ENCODE peak calls at places on chromosomes 11 and 22, in four cellular contexts. One of them, this sample, is unnamed.

GRCh38 chr22:49787861-49788260 is 39.8 kb downstream of the BRD1 start:
- DNase-seq in K562: no peak
- DNase-seq in GM12878: no peak
- DNase-seq in HepG2: no peak
- DNase-seq in this sample: no peak

GRCh38 chr22:46377566-46378498 is 42.3 kb downstream of the TRMU start:
- DNase-seq in K562: peak; percentile 40
- DNase-seq in GM12878: no peak
- DNase-seq in HepG2: peak; percentile 96
- DNase-seq in this sample: peak; percentile 92

GRCh38 chr22:26169312-26170111 is at the start of gene SEZ6L:
- DNase-seq in K562: no peak
- DNase-seq in GM12878: no peak
- DNase-seq in HepG2: no peak
- DNase-seq in this sample: no peak

GRCh38 chr11:30478923-30479322 is 107.2 kb downstream of the MPPED2 start:
- DNase-seq in K562: no peak
- DNase-seq in GM12878: no peak
- DNase-seq in HepG2: no peak
- DNase-seq in this sample: no peak

GRCh38 chr22:48754611-48755331 is 1072.9 kb downstream of the BRD1 start:
- DNase-seq in K562: no peak
- DNase-seq in GM12878: no peak
- DNase-seq in HepG2: no peak
- DNase-seq in this sample: no peak

GRCh38 chr11:114386545-114386944 is 13.8 kb downstream of the C11orf71 start:
- DNase-seq in K562: no peak
- DNase-seq in GM12878: no peak
- DNase-seq in HepG2: no peak
- DNase-seq in this sample: no peak

GRCh38 chr11:20530942-20531703 is 68.3 kb upstream of the SLC6A5 start:
- DNase-seq in K562: no peak
- DNase-seq in GM12878: peak; percentile 24
- DNase-seq in HepG2: no peak
- DNase-seq in this sample: no peak

GRCh38 chr11:47980093-47980906 is at the start of gene PTPRJ:
- DNase-seq in K562: peak; percentile 84
- DNase-seq in GM12878: no peak
- DNase-seq in HepG2: no peak
- DNase-seq in this sample: peak; percentile 73

GRCh38 chr22:45441158-45441557 is 27.7 kb downstream of the RIBC2 start:
- DNase-seq in K562: peak; percentile 12
- DNase-seq in GM12878: no peak
- DNase-seq in HepG2: peak; percentile 71
- DNase-seq in this sample: peak; percentile 57

DNA sequence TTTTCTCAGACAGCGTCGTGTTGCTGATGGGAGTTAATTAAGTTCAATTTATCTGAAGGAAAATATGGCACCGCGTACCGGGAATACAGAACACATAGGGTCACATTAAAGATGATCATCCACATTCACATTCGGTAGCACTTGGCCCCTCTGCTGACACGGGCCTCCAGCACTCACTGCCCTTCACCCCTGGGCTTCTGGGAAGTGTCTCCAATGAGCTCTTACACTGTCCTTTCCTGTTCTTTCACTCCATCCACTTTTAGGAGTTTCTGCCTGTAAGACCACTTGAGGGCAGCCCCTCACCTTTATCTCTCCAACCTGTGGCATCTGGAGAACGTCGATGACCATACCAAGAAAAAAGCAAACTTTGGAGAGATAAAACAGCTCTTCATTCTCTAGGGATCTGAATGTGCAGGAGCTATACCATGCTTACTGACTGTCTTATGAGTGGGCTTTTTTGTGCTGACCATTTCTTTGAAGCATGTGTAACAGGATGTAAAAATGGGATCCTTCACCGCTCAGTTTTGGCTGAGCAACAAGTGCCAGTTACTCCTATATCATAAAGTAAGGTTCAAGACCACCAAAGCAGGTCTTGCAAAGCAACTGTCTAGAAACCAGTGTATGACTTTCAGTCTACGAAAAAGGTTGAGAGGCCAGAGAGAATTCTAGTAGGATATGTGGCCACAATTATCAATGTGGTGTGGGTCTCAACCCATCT is 1.1 kb upstream of the SERGEF start:
- DNase-seq in K562: no peak
- DNase-seq in GM12878: no peak
- DNase-seq in HepG2: no peak
- DNase-seq in this sample: no peak
- TF ChIP-seq POLR2AphosphoS2 in K562: no peak
- TF ChIP-seq POLR2AphosphoS2 in GM12878: no peak
- TF ChIP-seq POLR2AphosphoS2 in HepG2: no peak
- TF ChIP-seq POLR2AphosphoS2 in this sample: no peak

GRCh38 chr11:94020777-94021615 is at the start of gene HEPHL1:
- DNase-seq in K562: no peak
- DNase-seq in GM12878: no peak
- DNase-seq in HepG2: no peak
- DNase-seq in this sample: no peak
- TF ChIP-seq POLR2AphosphoS2 in K562: no peak
- TF ChIP-seq POLR2AphosphoS2 in GM12878: no peak
- TF ChIP-seq POLR2AphosphoS2 in HepG2: no peak
- TF ChIP-seq POLR2AphosphoS2 in this sample: no peak

DNA sequence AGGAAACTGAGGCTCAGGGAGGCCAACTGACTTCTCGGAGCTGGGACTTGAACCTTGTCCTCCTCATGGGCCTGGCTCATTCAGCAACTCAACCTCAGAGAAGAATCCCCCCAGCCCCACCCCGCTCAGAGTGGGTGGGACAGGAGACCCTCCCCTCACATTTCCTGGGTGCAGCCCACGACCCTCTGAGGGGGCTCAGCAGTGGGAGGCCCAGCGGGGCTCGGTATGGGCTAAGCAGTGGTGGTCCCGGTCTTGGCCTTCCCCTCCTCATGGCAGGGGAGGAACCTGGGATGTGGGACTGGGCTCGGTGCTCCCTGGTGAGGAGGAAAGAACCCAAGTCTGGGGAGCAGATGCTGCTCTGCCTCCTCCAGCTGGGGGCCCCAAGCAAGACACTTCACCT is 14.2 kb upstream of the CABP7 start:
- DNase-seq in K562: no peak
- DNase-seq in GM12878: no peak
- DNase-seq in HepG2: no peak
- DNase-seq in this sample: no peak
- TF ChIP-seq POLR2AphosphoS2 in K562: no peak
- TF ChIP-seq POLR2AphosphoS2 in GM12878: no peak
- TF ChIP-seq POLR2AphosphoS2 in HepG2: no peak
- TF ChIP-seq POLR2AphosphoS2 in this sample: no peak

GRCh38 chr11:73275381-73275750 is 3.2 kb downstream of the P2RY6 start:
- DNase-seq in K562: no peak
- DNase-seq in GM12878: no peak
- DNase-seq in HepG2: no peak
- DNase-seq in this sample: no peak
- TF ChIP-seq POLR2AphosphoS2 in K562: no peak
- TF ChIP-seq POLR2AphosphoS2 in GM12878: no peak
- TF ChIP-seq POLR2AphosphoS2 in HepG2: no peak
- TF ChIP-seq POLR2AphosphoS2 in this sample: no peak

DNA sequence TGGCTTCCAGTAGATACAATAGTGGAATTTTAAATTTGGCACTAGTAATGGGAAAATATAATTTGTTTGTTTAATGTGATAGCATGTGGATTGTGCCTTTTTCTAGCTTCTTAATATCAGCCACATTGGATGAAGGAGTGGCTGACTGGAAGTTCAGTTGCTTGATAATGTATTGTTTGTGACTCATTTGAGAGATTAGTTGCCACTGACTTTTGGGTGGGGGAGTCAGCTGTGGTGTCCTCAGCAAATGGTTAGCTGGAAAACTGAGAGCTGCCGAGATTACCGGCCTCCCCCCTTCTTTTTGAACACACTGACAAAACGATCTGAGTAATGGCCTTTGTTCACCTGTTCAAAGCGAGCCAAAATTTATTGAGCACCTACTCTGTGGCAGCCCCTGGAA is 5.5 kb downstream of the JAM3 start:
- DNase-seq in K562: no peak
- DNase-seq in GM12878: no peak
- DNase-seq in HepG2: no peak
- DNase-seq in this sample: no peak
- TF ChIP-seq POLR2AphosphoS2 in K562: no peak
- TF ChIP-seq POLR2AphosphoS2 in GM12878: no peak
- TF ChIP-seq POLR2AphosphoS2 in HepG2: no peak
- TF ChIP-seq POLR2AphosphoS2 in this sample: no peak

GRCh38 chr11:22244986-22245592 is 52.2 kb downstream of the ANO5 start:
- DNase-seq in K562: peak; percentile 7
- DNase-seq in GM12878: no peak
- DNase-seq in HepG2: peak; percentile 20
- DNase-seq in this sample: peak; percentile 6
- TF ChIP-seq POLR2AphosphoS2 in K562: no peak
- TF ChIP-seq POLR2AphosphoS2 in GM12878: no peak
- TF ChIP-seq POLR2AphosphoS2 in HepG2: no peak
- TF ChIP-seq POLR2AphosphoS2 in this sample: no peak

GRCh38 chr11:72334651-72335050 is 90.7 kb upstream of the PHOX2A start:
- DNase-seq in K562: no peak
- DNase-seq in GM12878: no peak
- DNase-seq in HepG2: no peak
- DNase-seq in this sample: no peak
- TF ChIP-seq POLR2AphosphoS2 in K562: no peak
- TF ChIP-seq POLR2AphosphoS2 in GM12878: no peak
- TF ChIP-seq POLR2AphosphoS2 in HepG2: no peak
- TF ChIP-seq POLR2AphosphoS2 in this sample: no peak